ENCODE peak calls at places on chromosome X, in seven cellular contexts. S, O, V, I, P, X and E are unnamed samples. For H3K36me3, the result is how much of the 10 kb centered on the place peaks cover.

GRCh38 chrX:13938053-13938765 is 91.5 kb downstream of the GEMIN8 start:
- DNase-seq in S (peak), O (no peak), V (peak), I (peak), P (peak), X (no peak), E (peak)

GRCh38 chrX:79366888-79367749 is at the start of gene ITM2A:
- DNase-seq in S (no peak), O (peak), V (no peak), I (peak), P (no peak), X (no peak), E (peak)

GRCh38 chrX:12007881-12008280 is 130.4 kb upstream of the FRMPD4 start:
- DNase-seq in S (peak), O (peak), V (no peak), I (no peak), P (peak), X (peak), E (no peak)

GRCh38 chrX:108435261-108435660 is 3.0 kb downstream of the COL4A6 start:
- DNase-seq in S (no peak), O (no peak), V (no peak), I (no peak), P (no peak), X (no peak), E (no peak)

GRCh38 chrX:8815460-8816065 is 14.4 kb upstream of the FAM9A start:
- DNase-seq in S (peak), O (peak), V (peak), I (peak), P (peak), X (peak), E (peak)

GRCh38 chrX:115499112-115499805 is 61.7 kb upstream of the PLS3 start:
- DNase-seq in S (no peak), O (no peak), V (peak), I (no peak), P (no peak), X (no peak), E (no peak)

GRCh38 chrX:54721424-54721823 is 76.6 kb downstream of the ITIH6 start:
- DNase-seq in S (no peak), O (peak), V (no peak), I (no peak), P (peak), X (peak), E (no peak)

GRCh38 chrX:44104699-44105098 is 131.5 kb upstream of the NDP start:
- DNase-seq in S (no peak), O (no peak), V (no peak), I (no peak), P (no peak), X (no peak), E (no peak)

GRCh38 chrX:133819546-133819945 is 165.8 kb downstream of the GPC3 start:
- DNase-seq in S (no peak), O (no peak), V (no peak), I (no peak), P (no peak), X (no peak), E (no peak)

GRCh38 chrX:23907496-23908218 is at the start of the genes APOO and CXorf58:
- DNase-seq in S (peak), O (peak), V (peak), I (peak), P (peak), X (peak), E (peak)

GRCh38 chrX:13014111-13015094 is 30.0 kb downstream of the FAM9C start:
- DNase-seq in S (no peak), O (no peak), V (peak), I (peak), P (no peak), X (no peak), E (peak)

GRCh38 chrX:13956998-13957397 is 72.7 kb downstream of the GEMIN8 start:
- DNase-seq in S (no peak), O (no peak), V (no peak), I (no peak), P (no peak), X (no peak), E (no peak)

GRCh38 chrX:30141966-30142365 is 73.4 kb upstream of the MAGEB2 start:
- DNase-seq in S (peak), O (peak), V (peak), I (peak), P (peak), X (peak), E (peak)

GRCh38 chrX:100635989-100636320 is 651 bp downstream of the TSPAN6 start:
- DNase-seq in S (no peak), O (no peak), V (no peak), I (no peak), P (no peak), X (no peak), E (no peak)
- H3K9ac ChIP-seq in S (peak), O (peak), V (peak), I (peak), P (peak), X (peak), E (peak)

GRCh38 chrX:623268-623598 is 7.4 kb upstream of the SHOX start:
- DNase-seq in S (no peak), O (no peak), V (no peak), I (no peak), P (no peak), X (no peak), E (no peak)

GRCh38 chrX:626745-627509 is 3.7 kb upstream of the SHOX start:
- DNase-seq in S (no peak), O (no peak), V (no peak), I (peak), P (no peak), X (no peak), E (peak)

GRCh38 chrX:625137-625691 is 5.4 kb upstream of the SHOX start:
- DNase-seq in S (no peak), O (no peak), V (no peak), I (no peak), P (no peak), X (no peak), E (peak)

GRCh38 chrX:622104-622503 is 8.5 kb upstream of the SHOX start:
- DNase-seq in S (no peak), O (no peak), V (no peak), I (no peak), P (no peak), X (no peak), E (no peak)

GRCh38 chrX:623599-624323 is 6.8 kb upstream of the SHOX start:
- DNase-seq in S (peak), O (no peak), V (no peak), I (peak), P (no peak), X (no peak), E (peak)
- H3K4me3 ChIP-seq in S (no peak), O (no peak), V (no peak), I (no peak), P (no peak), X (no peak), E (no peak)

GRCh38 chrX:53682885-53683555 is 3.5 kb downstream of the HUWE1 start:
- DNase-seq in S (peak), O (peak), V (peak), I (peak), P (peak), X (no peak), E (peak)
- H3K36me3 ChIP-seq in S (under half), O (under half), V (under half), I (under half), P (under half), X (under half), E (under half)

GRCh38 chrX:118496763-118497079 is 1.1 kb downstream of the DOCK11 start:
- DNase-seq in S (peak), O (no peak), V (peak), I (no peak), P (no peak), X (no peak), E (peak)

GRCh38 chrX:118497180-118497814 is 1.7 kb downstream of the DOCK11 start:
- DNase-seq in S (no peak), O (no peak), V (no peak), I (no peak), P (no peak), X (no peak), E (no peak)

GRCh38 chrX:118493653-118494297 is 1.8 kb upstream of the DOCK11 start:
- DNase-seq in S (peak), O (no peak), V (no peak), I (no peak), P (peak), X (no peak), E (no peak)

GRCh38 chrX:118495958-118496762 is 545 bp downstream of the DOCK11 start:
- DNase-seq in S (peak), O (peak), V (peak), I (peak), P (peak), X (no peak), E (peak)

GRCh38 chrX:118495061-118495921 is at the start of gene DOCK11:
- DNase-seq in S (peak), O (peak), V (peak), I (peak), P (peak), X (no peak), E (peak)
- H3K9ac ChIP-seq in S (peak), O (no peak), V (peak), I (peak), P (peak), X (no peak), E (peak)

GRCh38 chrX:111098874-111099273 is 2.9 kb downstream of the PAK3 start:
- DNase-seq in S (peak), O (no peak), V (peak), I (peak), P (peak), X (peak), E (peak)
- H3K4me3 ChIP-seq in S (no peak), O (no peak), V (no peak), I (no peak), P (no peak), X (no peak), E (no peak)

DNA sequence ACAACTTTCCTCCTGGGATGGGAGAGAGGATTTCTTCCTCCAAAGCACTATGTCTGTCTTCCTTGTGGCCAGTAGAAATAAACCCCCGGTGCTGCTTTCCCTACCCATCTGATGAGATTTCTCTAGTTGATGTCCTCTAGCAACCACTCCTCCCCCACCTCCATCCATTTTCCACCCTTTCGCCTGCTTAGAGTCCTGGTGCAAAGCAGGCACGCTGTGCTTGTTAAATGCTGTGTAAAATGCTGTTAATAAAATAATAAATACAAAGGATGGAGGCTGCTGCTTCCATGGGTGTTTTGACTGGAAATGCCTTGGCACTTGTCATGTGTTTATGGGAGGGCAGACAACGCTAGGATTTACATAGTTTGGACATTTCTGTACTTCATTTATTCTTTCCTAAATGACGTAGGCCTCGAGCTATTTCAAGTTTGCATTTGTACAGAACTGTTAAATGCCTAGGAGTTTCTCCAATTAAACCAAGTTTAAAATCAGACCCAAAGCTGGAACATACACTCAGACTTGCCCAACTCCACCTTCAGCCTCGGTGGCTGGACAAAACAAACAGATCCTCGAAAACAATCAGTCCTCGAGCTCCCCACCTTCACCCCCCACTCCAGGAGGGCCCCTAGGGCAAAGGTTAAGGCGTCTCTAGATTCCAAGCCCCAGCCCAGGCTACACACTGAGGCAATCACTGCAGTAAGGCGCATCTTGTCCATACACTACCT is 10.0 kb downstream of the BCOR start:
- DNase-seq in S (no peak), O (no peak), V (no peak), I (no peak), P (no peak), X (no peak), E (peak)
- H3K36me3 ChIP-seq in S (under half), O (under half), V (under half), I (under half), P (under half), X (under half), E (under half)